ENCODE peak calls at places on chromosomes 5 and 9, in ten cellular contexts. W is NCI-H460; A is neural crest cell; T is NCI-H1417; R is choroid plexus epithelial cell; F is GM12891; X is heart left ventricle; Z is HT1080; S is stimulated activated CD8-positive, alpha-beta memory T cell treated with anti-CD3 and anti-CD28 coated beads, Interleukin-7, amount 100 ng/mL, for 24 hours; L is stimulated activated CD4-positive, alpha-beta T cell treated with anti-CD3 and anti-CD28 coated beads, Interleukin-1b, Interleukin-23, amount 100 ng/mL, for 4 hours. H is an unnamed sample.

GRCh38 chr5:21807953-21808352 is 1045.2 kb downstream of the CDH12 start:
- DNase-seq in L (no peak), A (no peak), W (no peak), R (peak; percentile 19), S (no peak), X (no peak), Z (peak; percentile 38), F (no peak), T (no peak), H (no peak)

GRCh38 chr5:124702442-124703024 is 43.9 kb downstream of the ZNF608 start:
- DNase-seq in S (no peak), A (no peak), R (no peak), X (no peak), F (no peak), W (no peak), L (no peak), Z (no peak), T (no peak), H (no peak)

GRCh38 chr9:10339152-10339551 is 273.6 kb downstream of the PTPRD start:
- DNase-seq in A (no peak), W (no peak), R (no peak), T (no peak), F (no peak), S (no peak), L (no peak), Z (no peak), X (no peak), H (no peak)

GRCh38 chr5:177537389-177538361 is 16.7 kb downstream of the FAM193B start:
- DNase-seq in S (no peak), X (peak; percentile 68), L (no peak), R (peak; percentile 78), W (no peak), Z (peak; percentile 33), A (no peak), F (no peak), T (no peak), H (no peak)

GRCh38 chr9:25681270-25681669 is 3.0 kb upstream of the TUSC1 start:
- DNase-seq in Z (peak; percentile 49), S (no peak), L (no peak), X (no peak), W (no peak), F (no peak), R (peak; percentile 72), T (no peak), A (no peak), H (no peak)

GRCh38 chr9:128899566-128900322 is 17.8 kb downstream of the LRRC8A start:
- DNase-seq in L (no peak), S (no peak), Z (peak; percentile 55), R (no peak), T (no peak), A (no peak), X (no peak), F (no peak), W (no peak), H (no peak)

GRCh38 chr5:94691947-94692346 is 73.5 kb downstream of the SLF1 start:
- DNase-seq in T (peak; percentile 7), R (peak; percentile 96), L (no peak), Z (peak; percentile 69), A (no peak), W (peak; percentile 83), F (no peak), S (no peak), X (no peak), H (no peak)

GRCh38 chr5:75611324-75612210 is at the start of gene ANKDD1B:
- DNase-seq in R (peak; percentile 63), T (no peak), Z (no peak), W (no peak), A (peak; percentile 41), L (peak; percentile 1), X (peak; percentile 33), S (no peak), F (peak; percentile 7), H (peak; percentile 25)

GRCh38 chr9:86020731-86021130 is 78.6 kb downstream of the GOLM1 start:
- DNase-seq in R (peak; percentile 23), X (no peak), T (no peak), F (no peak), W (no peak), Z (no peak), A (no peak), L (no peak), S (no peak), H (no peak)

GRCh38 chr5:77239126-77239741 is 28.8 kb downstream of the PDE8B start:
- DNase-seq in T (no peak), X (no peak), R (peak; percentile 55), W (peak; percentile 20), L (no peak), A (no peak), Z (peak; percentile 38), F (no peak), S (no peak), H (no peak)

GRCh38 chr5:179309751-179310320 is 35.4 kb downstream of the ADAMTS2 start:
- DNase-seq in S (no peak), L (no peak), A (no peak), R (no peak), F (no peak), T (no peak), W (no peak), Z (no peak), X (peak; percentile 18), H (no peak)

GRCh38 chr5:170280090-170280493 is 17.5 kb downstream of the LCP2 start:
- DNase-seq in L (no peak), S (no peak), A (no peak), X (no peak), T (no peak), R (peak; percentile 36), W (no peak), F (no peak), Z (no peak), H (no peak)

GRCh38 chr9:136678034-136678433 is 9.2 kb downstream of the AGPAT2 start:
- DNase-seq in R (no peak), F (no peak), T (no peak), Z (no peak), X (no peak), S (no peak), A (no peak), W (no peak), L (no peak), H (no peak)

GRCh38 chr9:81445331-81445921 is 243.9 kb downstream of the TLE1 start:
- DNase-seq in X (no peak), F (no peak), L (no peak), Z (no peak), R (no peak), S (no peak), T (no peak), W (no peak), A (no peak), H (no peak)

GRCh38 chr5:95995947-95996489 is 34.4 kb upstream of the ELL2 start:
- DNase-seq in W (no peak), R (no peak), Z (no peak), S (no peak), X (no peak), A (no peak), L (no peak), F (no peak), T (no peak), H (no peak)

GRCh38 chr5:1564182-1564748 is 40.5 kb upstream of the LPCAT1 start:
- DNase-seq in R (peak; percentile 31), S (no peak), L (no peak), F (no peak), A (no peak), T (no peak), Z (peak; percentile 74), W (no peak), X (peak; percentile 63), H (no peak)

GRCh38 chr5:143011621-143012020 is 241.4 kb downstream of the ARHGAP26 start:
- DNase-seq in F (no peak), L (no peak), Z (peak; percentile 47), S (no peak), R (peak; percentile 97), A (no peak), X (no peak), W (no peak), T (no peak), H (no peak)

GRCh38 chr5:181271081-181271480 is 10.1 kb upstream of the TRIM52 start:
- DNase-seq in A (no peak), L (no peak), Z (no peak), X (no peak), S (no peak), R (no peak), W (no peak), F (no peak), T (no peak), H (no peak)

GRCh38 chr5:17951392-17952169 is 317.3 kb downstream of the TAF11L14 start:
- DNase-seq in L (no peak), F (no peak), A (peak; percentile 7), X (no peak), Z (peak; percentile 70), W (no peak), S (no peak), T (peak; percentile 81), R (no peak), H (no peak)

GRCh38 chr9:91913096-91913495 is 36.9 kb downstream of the ROR2 start:
- DNase-seq in S (no peak), X (no peak), L (no peak), W (no peak), Z (no peak), A (no peak), F (no peak), R (no peak), T (no peak), H (no peak)

GRCh38 chr5:175822225-175822624 is 49.2 kb upstream of the CPLX2 start:
- DNase-seq in A (no peak), T (no peak), W (no peak), F (no peak), X (no peak), S (no peak), Z (peak; percentile 89), R (no peak), L (no peak), H (no peak)

GRCh38 chr9:14133394-14133793 is 180.5 kb downstream of the NFIB start:
- DNase-seq in L (no peak), W (no peak), F (no peak), T (no peak), R (no peak), A (no peak), S (no peak), X (no peak), Z (no peak), H (peak; percentile 12)

GRCh38 chr5:119009131-119009530 is 20.8 kb upstream of the DTWD2 start:
- DNase-seq in W (no peak), A (no peak), R (no peak), S (no peak), X (no peak), Z (no peak), L (no peak), T (no peak), F (no peak), H (no peak)

GRCh38 chr5:60649288-60649917 is 50.6 kb downstream of the DEPDC1B start:
- DNase-seq in R (peak; percentile 77), A (no peak), X (no peak), L (no peak), F (no peak), T (peak; percentile 3), Z (peak; percentile 20), W (peak; percentile 59), S (no peak), H (peak; percentile 26)

GRCh38 chr5:138974227-138975063 is 99.3 kb upstream of the LRRTM2 start:
- DNase-seq in F (no peak), W (no peak), Z (no peak), A (no peak), X (peak; percentile 84), R (peak; percentile 49), T (no peak), S (no peak), L (no peak), H (peak; percentile 74)

GRCh38 chr9:126502417-126503332 is 111.1 kb upstream of the LMX1B start:
- DNase-seq in W (no peak), L (no peak), R (no peak), T (no peak), A (no peak), X (no peak), S (no peak), Z (no peak), F (no peak), H (no peak)

GRCh38 chr9:27280858-27281257 is 16.1 kb downstream of the EQTN start:
- DNase-seq in Z (no peak), X (no peak), S (no peak), T (no peak), A (no peak), W (no peak), L (no peak), F (no peak), R (peak; percentile 25), H (no peak)

GRCh38 chr9:124869986-124870560 is 8.1 kb downstream of the ARPC5L start:
- DNase-seq in F (no peak), L (peak; percentile 88), A (no peak), T (no peak), W (no peak), R (peak; percentile 51), Z (peak; percentile 48), X (no peak), S (peak; percentile 82), H (no peak)